ENCODE peak calls at places on chromosomes 4 and X, in eight cellular contexts. One of them, this sample, is unnamed.

GRCh38 chrX:39815621-39816020 is 282.1 kb downstream of the BCOR start:
- ATAC-seq in activated CD8-positive, alpha-beta memory T cell treated with anti-CD3 and anti-CD28 coated beads, Interleukin-2, amount 10 ng/mL, durations not matched to agents 7 days and 5 days: no peak
- ATAC-seq in activated naive CD8-positive, alpha-beta T cell treated with anti-CD3 and anti-CD28 coated beads, Interleukin-2, amount 50 U/mL, for 24 hours: peak; percentile 95
- ATAC-seq in activated CD8-positive, alpha-beta T cell treated with anti-CD3 and anti-CD28 coated beads, Interleukin-2, amount 10 ng/mL, durations not matched to agents 7 days and 5 days: peak; percentile 18
- ATAC-seq in stimulated activated effector memory CD8-positive, alpha-beta T cell treated with anti-CD3 and anti-CD28 coated beads, Interleukin-12 subunit alpha, Interleukin-12 subunit beta, amount 100 ng/mL, for 72 hours: peak; percentile 90
- ATAC-seq in natural killer cell: no peak
- ATAC-seq in effector memory CD8-positive, alpha-beta T cell: no peak
- ATAC-seq in left colon: no peak
- ATAC-seq in this sample: peak; percentile 92

GRCh38 chrX:18725316-18725943 is 18.0 kb downstream of the PPEF1 start:
- ATAC-seq in activated CD8-positive, alpha-beta memory T cell treated with anti-CD3 and anti-CD28 coated beads, Interleukin-2, amount 10 ng/mL, durations not matched to agents 7 days and 5 days: no peak
- ATAC-seq in activated naive CD8-positive, alpha-beta T cell treated with anti-CD3 and anti-CD28 coated beads, Interleukin-2, amount 50 U/mL, for 24 hours: no peak
- ATAC-seq in activated CD8-positive, alpha-beta T cell treated with anti-CD3 and anti-CD28 coated beads, Interleukin-2, amount 10 ng/mL, durations not matched to agents 7 days and 5 days: no peak
- ATAC-seq in stimulated activated effector memory CD8-positive, alpha-beta T cell treated with anti-CD3 and anti-CD28 coated beads, Interleukin-12 subunit alpha, Interleukin-12 subunit beta, amount 100 ng/mL, for 72 hours: no peak
- ATAC-seq in natural killer cell: no peak
- ATAC-seq in effector memory CD8-positive, alpha-beta T cell: no peak
- ATAC-seq in left colon: no peak
- ATAC-seq in this sample: no peak

GRCh38 chr4:172202480-172203076 is 389.4 kb downstream of the GALNTL6 start:
- ATAC-seq in activated CD8-positive, alpha-beta memory T cell treated with anti-CD3 and anti-CD28 coated beads, Interleukin-2, amount 10 ng/mL, durations not matched to agents 7 days and 5 days: no peak
- ATAC-seq in activated naive CD8-positive, alpha-beta T cell treated with anti-CD3 and anti-CD28 coated beads, Interleukin-2, amount 50 U/mL, for 24 hours: no peak
- ATAC-seq in activated CD8-positive, alpha-beta T cell treated with anti-CD3 and anti-CD28 coated beads, Interleukin-2, amount 10 ng/mL, durations not matched to agents 7 days and 5 days: no peak
- ATAC-seq in stimulated activated effector memory CD8-positive, alpha-beta T cell treated with anti-CD3 and anti-CD28 coated beads, Interleukin-12 subunit alpha, Interleukin-12 subunit beta, amount 100 ng/mL, for 72 hours: no peak
- ATAC-seq in natural killer cell: no peak
- ATAC-seq in effector memory CD8-positive, alpha-beta T cell: no peak
- ATAC-seq in left colon: no peak
- ATAC-seq in this sample: no peak

GRCh38 chrX:37755073-37755472 is 24.8 kb upstream of the CYBB start:
- ATAC-seq in activated CD8-positive, alpha-beta memory T cell treated with anti-CD3 and anti-CD28 coated beads, Interleukin-2, amount 10 ng/mL, durations not matched to agents 7 days and 5 days: peak; percentile 78
- ATAC-seq in activated naive CD8-positive, alpha-beta T cell treated with anti-CD3 and anti-CD28 coated beads, Interleukin-2, amount 50 U/mL, for 24 hours: peak; percentile 82
- ATAC-seq in activated CD8-positive, alpha-beta T cell treated with anti-CD3 and anti-CD28 coated beads, Interleukin-2, amount 10 ng/mL, durations not matched to agents 7 days and 5 days: peak; percentile 84
- ATAC-seq in stimulated activated effector memory CD8-positive, alpha-beta T cell treated with anti-CD3 and anti-CD28 coated beads, Interleukin-12 subunit alpha, Interleukin-12 subunit beta, amount 100 ng/mL, for 72 hours: peak; percentile 80
- ATAC-seq in natural killer cell: peak; percentile 64
- ATAC-seq in effector memory CD8-positive, alpha-beta T cell: peak; percentile 90
- ATAC-seq in left colon: peak; percentile 35
- ATAC-seq in this sample: peak; percentile 98

GRCh38 chrX:41734530-41734929 is 10.5 kb downstream of the GPR82 start:
- ATAC-seq in activated CD8-positive, alpha-beta memory T cell treated with anti-CD3 and anti-CD28 coated beads, Interleukin-2, amount 10 ng/mL, durations not matched to agents 7 days and 5 days: peak; percentile 34
- ATAC-seq in activated naive CD8-positive, alpha-beta T cell treated with anti-CD3 and anti-CD28 coated beads, Interleukin-2, amount 50 U/mL, for 24 hours: peak; percentile 57
- ATAC-seq in activated CD8-positive, alpha-beta T cell treated with anti-CD3 and anti-CD28 coated beads, Interleukin-2, amount 10 ng/mL, durations not matched to agents 7 days and 5 days: peak; percentile 40
- ATAC-seq in stimulated activated effector memory CD8-positive, alpha-beta T cell treated with anti-CD3 and anti-CD28 coated beads, Interleukin-12 subunit alpha, Interleukin-12 subunit beta, amount 100 ng/mL, for 72 hours: no peak
- ATAC-seq in natural killer cell: peak; percentile 26
- ATAC-seq in effector memory CD8-positive, alpha-beta T cell: peak; percentile 47
- ATAC-seq in left colon: no peak
- ATAC-seq in this sample: peak; percentile 62

GRCh38 chr4:81380364-81380853 is 91.3 kb downstream of the RASGEF1B start:
- ATAC-seq in activated CD8-positive, alpha-beta memory T cell treated with anti-CD3 and anti-CD28 coated beads, Interleukin-2, amount 10 ng/mL, durations not matched to agents 7 days and 5 days: no peak
- ATAC-seq in activated naive CD8-positive, alpha-beta T cell treated with anti-CD3 and anti-CD28 coated beads, Interleukin-2, amount 50 U/mL, for 24 hours: no peak
- ATAC-seq in activated CD8-positive, alpha-beta T cell treated with anti-CD3 and anti-CD28 coated beads, Interleukin-2, amount 10 ng/mL, durations not matched to agents 7 days and 5 days: no peak
- ATAC-seq in stimulated activated effector memory CD8-positive, alpha-beta T cell treated with anti-CD3 and anti-CD28 coated beads, Interleukin-12 subunit alpha, Interleukin-12 subunit beta, amount 100 ng/mL, for 72 hours: no peak
- ATAC-seq in natural killer cell: no peak
- ATAC-seq in effector memory CD8-positive, alpha-beta T cell: no peak
- ATAC-seq in left colon: no peak
- ATAC-seq in this sample: no peak

GRCh38 chr4:110770353-110770752 is 147.5 kb upstream of the PITX2 start:
- ATAC-seq in activated CD8-positive, alpha-beta memory T cell treated with anti-CD3 and anti-CD28 coated beads, Interleukin-2, amount 10 ng/mL, durations not matched to agents 7 days and 5 days: no peak
- ATAC-seq in activated naive CD8-positive, alpha-beta T cell treated with anti-CD3 and anti-CD28 coated beads, Interleukin-2, amount 50 U/mL, for 24 hours: no peak
- ATAC-seq in activated CD8-positive, alpha-beta T cell treated with anti-CD3 and anti-CD28 coated beads, Interleukin-2, amount 10 ng/mL, durations not matched to agents 7 days and 5 days: no peak
- ATAC-seq in stimulated activated effector memory CD8-positive, alpha-beta T cell treated with anti-CD3 and anti-CD28 coated beads, Interleukin-12 subunit alpha, Interleukin-12 subunit beta, amount 100 ng/mL, for 72 hours: no peak
- ATAC-seq in natural killer cell: no peak
- ATAC-seq in effector memory CD8-positive, alpha-beta T cell: no peak
- ATAC-seq in left colon: no peak
- ATAC-seq in this sample: no peak

GRCh38 chr4:79917246-79917645 is 155.8 kb downstream of the ANTXR2 start:
- ATAC-seq in activated CD8-positive, alpha-beta memory T cell treated with anti-CD3 and anti-CD28 coated beads, Interleukin-2, amount 10 ng/mL, durations not matched to agents 7 days and 5 days: peak; percentile 74
- ATAC-seq in activated naive CD8-positive, alpha-beta T cell treated with anti-CD3 and anti-CD28 coated beads, Interleukin-2, amount 50 U/mL, for 24 hours: peak; percentile 63
- ATAC-seq in activated CD8-positive, alpha-beta T cell treated with anti-CD3 and anti-CD28 coated beads, Interleukin-2, amount 10 ng/mL, durations not matched to agents 7 days and 5 days: peak; percentile 76
- ATAC-seq in stimulated activated effector memory CD8-positive, alpha-beta T cell treated with anti-CD3 and anti-CD28 coated beads, Interleukin-12 subunit alpha, Interleukin-12 subunit beta, amount 100 ng/mL, for 72 hours: peak; percentile 70
- ATAC-seq in natural killer cell: no peak
- ATAC-seq in effector memory CD8-positive, alpha-beta T cell: peak; percentile 51
- ATAC-seq in left colon: peak; percentile 56
- ATAC-seq in this sample: peak; percentile 31

GRCh38 chr4:1898681-1899080 is 27.5 kb downstream of the NSD2 start:
- ATAC-seq in activated CD8-positive, alpha-beta memory T cell treated with anti-CD3 and anti-CD28 coated beads, Interleukin-2, amount 10 ng/mL, durations not matched to agents 7 days and 5 days: no peak
- ATAC-seq in activated naive CD8-positive, alpha-beta T cell treated with anti-CD3 and anti-CD28 coated beads, Interleukin-2, amount 50 U/mL, for 24 hours: no peak
- ATAC-seq in activated CD8-positive, alpha-beta T cell treated with anti-CD3 and anti-CD28 coated beads, Interleukin-2, amount 10 ng/mL, durations not matched to agents 7 days and 5 days: no peak
- ATAC-seq in stimulated activated effector memory CD8-positive, alpha-beta T cell treated with anti-CD3 and anti-CD28 coated beads, Interleukin-12 subunit alpha, Interleukin-12 subunit beta, amount 100 ng/mL, for 72 hours: no peak
- ATAC-seq in natural killer cell: no peak
- ATAC-seq in effector memory CD8-positive, alpha-beta T cell: no peak
- ATAC-seq in left colon: no peak
- ATAC-seq in this sample: no peak

GRCh38 chrX:133249659-133250058 is 31.5 kb upstream of the TFDP3 start:
- ATAC-seq in activated CD8-positive, alpha-beta memory T cell treated with anti-CD3 and anti-CD28 coated beads, Interleukin-2, amount 10 ng/mL, durations not matched to agents 7 days and 5 days: no peak
- ATAC-seq in activated naive CD8-positive, alpha-beta T cell treated with anti-CD3 and anti-CD28 coated beads, Interleukin-2, amount 50 U/mL, for 24 hours: no peak
- ATAC-seq in activated CD8-positive, alpha-beta T cell treated with anti-CD3 and anti-CD28 coated beads, Interleukin-2, amount 10 ng/mL, durations not matched to agents 7 days and 5 days: no peak
- ATAC-seq in stimulated activated effector memory CD8-positive, alpha-beta T cell treated with anti-CD3 and anti-CD28 coated beads, Interleukin-12 subunit alpha, Interleukin-12 subunit beta, amount 100 ng/mL, for 72 hours: no peak
- ATAC-seq in natural killer cell: no peak
- ATAC-seq in effector memory CD8-positive, alpha-beta T cell: no peak
- ATAC-seq in left colon: no peak
- ATAC-seq in this sample: no peak

GRCh38 chr4:183544109-183544508 is 39.3 kb downstream of the ING2 start:
- ATAC-seq in activated CD8-positive, alpha-beta memory T cell treated with anti-CD3 and anti-CD28 coated beads, Interleukin-2, amount 10 ng/mL, durations not matched to agents 7 days and 5 days: no peak
- ATAC-seq in activated naive CD8-positive, alpha-beta T cell treated with anti-CD3 and anti-CD28 coated beads, Interleukin-2, amount 50 U/mL, for 24 hours: no peak
- ATAC-seq in activated CD8-positive, alpha-beta T cell treated with anti-CD3 and anti-CD28 coated beads, Interleukin-2, amount 10 ng/mL, durations not matched to agents 7 days and 5 days: no peak
- ATAC-seq in stimulated activated effector memory CD8-positive, alpha-beta T cell treated with anti-CD3 and anti-CD28 coated beads, Interleukin-12 subunit alpha, Interleukin-12 subunit beta, amount 100 ng/mL, for 72 hours: peak; percentile 60
- ATAC-seq in natural killer cell: no peak
- ATAC-seq in effector memory CD8-positive, alpha-beta T cell: no peak
- ATAC-seq in left colon: no peak
- ATAC-seq in this sample: no peak

GRCh38 chrX:49071877-49072711 is 1.7 kb downstream of the PRAF2 start:
- ATAC-seq in activated CD8-positive, alpha-beta memory T cell treated with anti-CD3 and anti-CD28 coated beads, Interleukin-2, amount 10 ng/mL, durations not matched to agents 7 days and 5 days: no peak
- ATAC-seq in activated naive CD8-positive, alpha-beta T cell treated with anti-CD3 and anti-CD28 coated beads, Interleukin-2, amount 50 U/mL, for 24 hours: no peak
- ATAC-seq in activated CD8-positive, alpha-beta T cell treated with anti-CD3 and anti-CD28 coated beads, Interleukin-2, amount 10 ng/mL, durations not matched to agents 7 days and 5 days: no peak
- ATAC-seq in stimulated activated effector memory CD8-positive, alpha-beta T cell treated with anti-CD3 and anti-CD28 coated beads, Interleukin-12 subunit alpha, Interleukin-12 subunit beta, amount 100 ng/mL, for 72 hours: no peak
- ATAC-seq in natural killer cell: no peak
- ATAC-seq in effector memory CD8-positive, alpha-beta T cell: no peak
- ATAC-seq in left colon: peak; percentile 54
- ATAC-seq in this sample: no peak

GRCh38 chr4:138226351-138226750 is 15.8 kb downstream of the SLC7A11 start:
- ATAC-seq in activated CD8-positive, alpha-beta memory T cell treated with anti-CD3 and anti-CD28 coated beads, Interleukin-2, amount 10 ng/mL, durations not matched to agents 7 days and 5 days: no peak
- ATAC-seq in activated naive CD8-positive, alpha-beta T cell treated with anti-CD3 and anti-CD28 coated beads, Interleukin-2, amount 50 U/mL, for 24 hours: no peak
- ATAC-seq in activated CD8-positive, alpha-beta T cell treated with anti-CD3 and anti-CD28 coated beads, Interleukin-2, amount 10 ng/mL, durations not matched to agents 7 days and 5 days: no peak
- ATAC-seq in stimulated activated effector memory CD8-positive, alpha-beta T cell treated with anti-CD3 and anti-CD28 coated beads, Interleukin-12 subunit alpha, Interleukin-12 subunit beta, amount 100 ng/mL, for 72 hours: no peak
- ATAC-seq in natural killer cell: no peak
- ATAC-seq in effector memory CD8-positive, alpha-beta T cell: no peak
- ATAC-seq in left colon: no peak
- ATAC-seq in this sample: no peak

GRCh38 chr4:108433832-108434231 is 186.5 kb upstream of the RPL34 start:
- ATAC-seq in activated CD8-positive, alpha-beta memory T cell treated with anti-CD3 and anti-CD28 coated beads, Interleukin-2, amount 10 ng/mL, durations not matched to agents 7 days and 5 days: peak; percentile 51
- ATAC-seq in activated naive CD8-positive, alpha-beta T cell treated with anti-CD3 and anti-CD28 coated beads, Interleukin-2, amount 50 U/mL, for 24 hours: peak; percentile 72
- ATAC-seq in activated CD8-positive, alpha-beta T cell treated with anti-CD3 and anti-CD28 coated beads, Interleukin-2, amount 10 ng/mL, durations not matched to agents 7 days and 5 days: peak; percentile 84
- ATAC-seq in stimulated activated effector memory CD8-positive, alpha-beta T cell treated with anti-CD3 and anti-CD28 coated beads, Interleukin-12 subunit alpha, Interleukin-12 subunit beta, amount 100 ng/mL, for 72 hours: peak; percentile 50
- ATAC-seq in natural killer cell: no peak
- ATAC-seq in effector memory CD8-positive, alpha-beta T cell: peak; percentile 63
- ATAC-seq in left colon: peak; percentile 77
- ATAC-seq in this sample: no peak

GRCh38 chr4:41611124-41611838 is 73.3 kb downstream of the LIMCH1 start:
- ATAC-seq in activated CD8-positive, alpha-beta memory T cell treated with anti-CD3 and anti-CD28 coated beads, Interleukin-2, amount 10 ng/mL, durations not matched to agents 7 days and 5 days: no peak
- ATAC-seq in activated naive CD8-positive, alpha-beta T cell treated with anti-CD3 and anti-CD28 coated beads, Interleukin-2, amount 50 U/mL, for 24 hours: no peak
- ATAC-seq in activated CD8-positive, alpha-beta T cell treated with anti-CD3 and anti-CD28 coated beads, Interleukin-2, amount 10 ng/mL, durations not matched to agents 7 days and 5 days: no peak
- ATAC-seq in stimulated activated effector memory CD8-positive, alpha-beta T cell treated with anti-CD3 and anti-CD28 coated beads, Interleukin-12 subunit alpha, Interleukin-12 subunit beta, amount 100 ng/mL, for 72 hours: no peak
- ATAC-seq in natural killer cell: no peak
- ATAC-seq in effector memory CD8-positive, alpha-beta T cell: no peak
- ATAC-seq in left colon: peak; percentile 62
- ATAC-seq in this sample: no peak

GRCh38 chr4:6463311-6464289 is 8.8 kb downstream of the PPP2R2C start:
- ATAC-seq in activated CD8-positive, alpha-beta memory T cell treated with anti-CD3 and anti-CD28 coated beads, Interleukin-2, amount 10 ng/mL, durations not matched to agents 7 days and 5 days: no peak
- ATAC-seq in activated naive CD8-positive, alpha-beta T cell treated with anti-CD3 and anti-CD28 coated beads, Interleukin-2, amount 50 U/mL, for 24 hours: no peak
- ATAC-seq in activated CD8-positive, alpha-beta T cell treated with anti-CD3 and anti-CD28 coated beads, Interleukin-2, amount 10 ng/mL, durations not matched to agents 7 days and 5 days: no peak
- ATAC-seq in stimulated activated effector memory CD8-positive, alpha-beta T cell treated with anti-CD3 and anti-CD28 coated beads, Interleukin-12 subunit alpha, Interleukin-12 subunit beta, amount 100 ng/mL, for 72 hours: no peak
- ATAC-seq in natural killer cell: no peak
- ATAC-seq in effector memory CD8-positive, alpha-beta T cell: no peak
- ATAC-seq in left colon: no peak
- ATAC-seq in this sample: no peak

GRCh38 chrX:19532709-19533108 is 17.4 kb upstream of the MAP3K15 start:
- ATAC-seq in activated CD8-positive, alpha-beta memory T cell treated with anti-CD3 and anti-CD28 coated beads, Interleukin-2, amount 10 ng/mL, durations not matched to agents 7 days and 5 days: no peak
- ATAC-seq in activated naive CD8-positive, alpha-beta T cell treated with anti-CD3 and anti-CD28 coated beads, Interleukin-2, amount 50 U/mL, for 24 hours: no peak
- ATAC-seq in activated CD8-positive, alpha-beta T cell treated with anti-CD3 and anti-CD28 coated beads, Interleukin-2, amount 10 ng/mL, durations not matched to agents 7 days and 5 days: no peak
- ATAC-seq in stimulated activated effector memory CD8-positive, alpha-beta T cell treated with anti-CD3 and anti-CD28 coated beads, Interleukin-12 subunit alpha, Interleukin-12 subunit beta, amount 100 ng/mL, for 72 hours: no peak
- ATAC-seq in natural killer cell: no peak
- ATAC-seq in effector memory CD8-positive, alpha-beta T cell: no peak
- ATAC-seq in left colon: no peak
- ATAC-seq in this sample: no peak

GRCh38 chrX:9438950-9439494 is 25.8 kb upstream of the TBL1X start:
- ATAC-seq in activated CD8-positive, alpha-beta memory T cell treated with anti-CD3 and anti-CD28 coated beads, Interleukin-2, amount 10 ng/mL, durations not matched to agents 7 days and 5 days: no peak
- ATAC-seq in activated naive CD8-positive, alpha-beta T cell treated with anti-CD3 and anti-CD28 coated beads, Interleukin-2, amount 50 U/mL, for 24 hours: no peak
- ATAC-seq in activated CD8-positive, alpha-beta T cell treated with anti-CD3 and anti-CD28 coated beads, Interleukin-2, amount 10 ng/mL, durations not matched to agents 7 days and 5 days: no peak
- ATAC-seq in stimulated activated effector memory CD8-positive, alpha-beta T cell treated with anti-CD3 and anti-CD28 coated beads, Interleukin-12 subunit alpha, Interleukin-12 subunit beta, amount 100 ng/mL, for 72 hours: no peak
- ATAC-seq in natural killer cell: no peak
- ATAC-seq in effector memory CD8-positive, alpha-beta T cell: no peak
- ATAC-seq in left colon: no peak
- ATAC-seq in this sample: no peak

GRCh38 chrX:69258893-69259292 is 93.6 kb upstream of the PJA1 start:
- ATAC-seq in activated CD8-positive, alpha-beta memory T cell treated with anti-CD3 and anti-CD28 coated beads, Interleukin-2, amount 10 ng/mL, durations not matched to agents 7 days and 5 days: no peak
- ATAC-seq in activated naive CD8-positive, alpha-beta T cell treated with anti-CD3 and anti-CD28 coated beads, Interleukin-2, amount 50 U/mL, for 24 hours: no peak
- ATAC-seq in activated CD8-positive, alpha-beta T cell treated with anti-CD3 and anti-CD28 coated beads, Interleukin-2, amount 10 ng/mL, durations not matched to agents 7 days and 5 days: no peak
- ATAC-seq in stimulated activated effector memory CD8-positive, alpha-beta T cell treated with anti-CD3 and anti-CD28 coated beads, Interleukin-12 subunit alpha, Interleukin-12 subunit beta, amount 100 ng/mL, for 72 hours: no peak
- ATAC-seq in natural killer cell: no peak
- ATAC-seq in effector memory CD8-positive, alpha-beta T cell: no peak
- ATAC-seq in left colon: no peak
- ATAC-seq in this sample: no peak

GRCh38 chrX:45172890-45173289 is 27.8 kb downstream of the DIPK2B start:
- ATAC-seq in activated CD8-positive, alpha-beta memory T cell treated with anti-CD3 and anti-CD28 coated beads, Interleukin-2, amount 10 ng/mL, durations not matched to agents 7 days and 5 days: no peak
- ATAC-seq in activated naive CD8-positive, alpha-beta T cell treated with anti-CD3 and anti-CD28 coated beads, Interleukin-2, amount 50 U/mL, for 24 hours: peak; percentile 49
- ATAC-seq in activated CD8-positive, alpha-beta T cell treated with anti-CD3 and anti-CD28 coated beads, Interleukin-2, amount 10 ng/mL, durations not matched to agents 7 days and 5 days: no peak
- ATAC-seq in stimulated activated effector memory CD8-positive, alpha-beta T cell treated with anti-CD3 and anti-CD28 coated beads, Interleukin-12 subunit alpha, Interleukin-12 subunit beta, amount 100 ng/mL, for 72 hours: peak; percentile 47
- ATAC-seq in natural killer cell: no peak
- ATAC-seq in effector memory CD8-positive, alpha-beta T cell: no peak
- ATAC-seq in left colon: peak; percentile 78
- ATAC-seq in this sample: no peak